ENCODE peak calls at places on chromosomes 3 and 15, in nine cellular contexts. K is heart left ventricle, D is epithelial cell of esophagus, C is breast epithelium, P is Caki2, X is activated T-cell treated with anti-CD3 and anti-CD28 coated beads for 24 hours, J is COR-L47, U is EH, Y is HTR-8/SVneo. A is an unnamed sample.
A peak's percentile ranks its signal among the peaks of the same experiment; 100 is the strongest.

GRCh38 chr3:181558870-181559269 is 152.9 kb upstream of the SOX2 start:
- DNase-seq in K (peak; percentile 54), D (no peak), C (no peak), P (no peak), X (no peak), J (no peak), U (no peak), Y (no peak), A (no peak)

GRCh38 chr3:148763921-148764320 is 63.7 kb upstream of the CPB1 start:
- DNase-seq in K (no peak), D (no peak), C (no peak), P (no peak), X (no peak), J (no peak), U (no peak), Y (no peak), A (no peak)

GRCh38 chr3:124597273-124597672 is 133.0 kb upstream of the UMPS start:
- DNase-seq in K (peak; percentile 59), D (no peak), C (no peak), P (no peak), X (no peak), J (no peak), U (no peak), Y (no peak), A (no peak)

GRCh38 chr3:141275973-141276372 is 44.3 kb downstream of the PXYLP1 start:
- DNase-seq in K (no peak), D (peak; percentile 98), C (no peak), P (no peak), X (no peak), J (peak; percentile 10), U (peak; percentile 74), Y (no peak), A (no peak)

GRCh38 chr3:190338717-190339116 is 16.5 kb upstream of the CLDN1 start:
- DNase-seq in K (no peak), D (peak; percentile 100), C (no peak), P (no peak), X (no peak), J (no peak), U (peak; percentile 39), Y (no peak), A (no peak)

GRCh38 chr3:151580592-151580991 is 119.7 kb upstream of the IGSF10 start:
- DNase-seq in K (no peak), D (peak; percentile 22), C (no peak), P (no peak), X (no peak), J (no peak), U (peak; percentile 77), Y (peak; percentile 74), A (no peak)

GRCh38 chr15:63514533-63514943 is 10.1 kb downstream of the USP3 start:
- DNase-seq in K (no peak), D (peak; percentile 94), C (no peak), P (no peak), X (no peak), J (no peak), U (peak; percentile 51), Y (no peak), A (no peak)

GRCh38 chr3:71512000-71512399 is 71.5 kb downstream of the FOXP1 start:
- DNase-seq in K (no peak), D (peak; percentile 15), C (no peak), P (no peak), X (no peak), J (no peak), U (no peak), Y (no peak), A (no peak)

GRCh38 chr3:196519738-196520122 is 4.6 kb upstream of the SMCO1 start:
- DNase-seq in K (no peak), D (no peak), C (no peak), P (peak; percentile 23), X (no peak), J (no peak), U (no peak), Y (no peak), A (no peak)